ENCODE peak calls at places on chromosomes 3 and 15, in six cellular contexts. L is HT1080, X is mucosa of descending colon, N is non-pigmented ciliary epithelial cell, I is left colon, M is DMS53. A is an unnamed sample.

GRCh38 chr15:38944551-38944950 is 379.9 kb upstream of the RASGRP1 start:
- DNase-seq in L (no peak), X (no peak), N (no peak), I (no peak), M (no peak), A (no peak)

GRCh38 chr3:175445741-175446140 is 586.6 kb downstream of the NAALADL2 start:
- DNase-seq in L (no peak), X (peak; percentile 25), N (no peak), I (no peak), M (no peak), A (no peak)

GRCh38 chr3:27877122-27878011 is 155.2 kb upstream of the EOMES start:
- DNase-seq in L (peak; percentile 14), X (no peak), N (no peak), I (no peak), M (no peak), A (peak; percentile 30)

GRCh38 chr3:130490246-130490645 is 26.7 kb upstream of the COL6A6 start:
- DNase-seq in L (no peak), X (no peak), N (no peak), I (no peak), M (no peak), A (no peak)

GRCh38 chr3:70849911-70850699 is 537.7 kb upstream of the MDFIC2 start:
- DNase-seq in L (peak; percentile 90), X (no peak), N (peak; percentile 90), I (peak; percentile 4), M (peak; percentile 0), A (no peak)

GRCh38 chr3:14804835-14805780 is 13.7 kb upstream of the FGD5 start:
- DNase-seq in L (no peak), X (no peak), N (no peak), I (no peak), M (no peak), A (no peak)

GRCh38 chr3:170220871-170221270 is 1.4 kb upstream of the PRKCI start:
- DNase-seq in L (peak; percentile 58), X (no peak), N (no peak), I (no peak), M (peak; percentile 7), A (no peak)

GRCh38 chr3:107950413-107950812 is 140.4 kb downstream of the CD47 start:
- DNase-seq in L (no peak), X (no peak), N (no peak), I (no peak), M (no peak), A (no peak)

GRCh38 chr3:129116482-129116946 is 5.1 kb downstream of the RAB43 start:
- DNase-seq in L (no peak), X (no peak), N (no peak), I (no peak), M (no peak), A (no peak)

GRCh38 chr3:178194547-178194946 is 341.7 kb upstream of the KCNMB2 start:
- DNase-seq in L (no peak), X (no peak), N (no peak), I (no peak), M (no peak), A (no peak)

GRCh38 chr3:120177151-120177550 is 82.9 kb upstream of the GSK3B start:
- DNase-seq in L (peak; percentile 97), X (no peak), N (no peak), I (no peak), M (peak; percentile 94), A (no peak)